ENCODE peak calls at places on chromosomes 3 and 15, in nine cellular contexts. J is psoas muscle; H is fibroblast of pulmonary artery; C is GM12878; P is CD8-positive, alpha-beta T cell; A is HCT116; D is lower lobe of right lung; W is fibroblast of mammary gland; O is neural progenitor cell. S is an unnamed sample.

GRCh38 chr3:18987862-18988447 is 160.4 kb upstream of the KCNH8 start:
- DNase-seq in J (no peak), P (no peak), D (no peak), A (no peak), O (no peak), H (no peak), C (no peak), W (no peak), S (no peak)

GRCh38 chr15:62362608-62363007 is 197.5 kb upstream of the C2CD4B start:
- DNase-seq in D (no peak), O (no peak), A (no peak), W (peak; percentile 87), H (peak; percentile 72), P (no peak), J (no peak), C (no peak), S (no peak)

GRCh38 chr3:31407665-31408064 is 125.1 kb upstream of the STT3B start:
- DNase-seq in D (no peak), C (no peak), J (no peak), A (no peak), H (peak; percentile 10), P (no peak), O (no peak), W (peak; percentile 6), S (no peak)

GRCh38 chr3:149152420-149152819 is 23.0 kb downstream of the HPS3 start:
- DNase-seq in P (no peak), A (no peak), W (peak; percentile 62), O (no peak), D (no peak), C (peak; percentile 51), J (no peak), H (peak; percentile 56), S (peak; percentile 90)

GRCh38 chr3:70849911-70850699 is 537.7 kb upstream of the MDFIC2 start:
- DNase-seq in D (no peak), A (peak; percentile 3), W (peak; percentile 85), P (no peak), H (peak; percentile 95), J (no peak), O (no peak), C (no peak), S (no peak)

GRCh38 chr3:94069242-94069813 is 6.5 kb downstream of the NSUN3 start:
- DNase-seq in C (no peak), W (peak; percentile 49), A (no peak), D (no peak), J (no peak), H (peak; percentile 53), O (no peak), P (no peak), S (peak; percentile 20)

GRCh38 chr3:71447803-71448202 is 135.7 kb downstream of the FOXP1 start:
- DNase-seq in A (no peak), P (no peak), D (no peak), O (no peak), H (no peak), C (no peak), W (peak; percentile 23), J (no peak), S (peak; percentile 64)

GRCh38 chr3:104632947-104633346 is 733.8 kb upstream of the ALCAM start:
- DNase-seq in H (no peak), P (no peak), A (no peak), D (no peak), W (peak; percentile 5), O (no peak), J (no peak), C (no peak), S (no peak)

GRCh38 chr3:69541823-69542264 is 156.0 kb upstream of the FRMD4B start:
- DNase-seq in P (no peak), C (no peak), J (no peak), A (no peak), O (no peak), H (no peak), W (no peak), D (peak; percentile 67), S (no peak)

GRCh38 chr3:120892921-120893320 is 15.1 kb upstream of the STXBP5L start:
- DNase-seq in O (no peak), C (no peak), P (no peak), D (no peak), H (no peak), A (no peak), J (no peak), W (no peak), S (no peak)

GRCh38 chr3:171776839-171777607 is 33.3 kb downstream of the PLD1 start:
- DNase-seq in H (no peak), W (no peak), D (no peak), A (no peak), P (no peak), O (no peak), C (no peak), J (no peak), S (peak; percentile 69)

GRCh38 chr3:27219127-27219860 is 149.9 kb downstream of the NEK10 start:
- DNase-seq in W (peak; percentile 41), P (no peak), A (no peak), H (no peak), D (no peak), O (no peak), C (no peak), J (no peak), S (no peak)

GRCh38 chr3:11238057-11238456 is 34.1 kb upstream of the ATG7 start:
- DNase-seq in D (no peak), W (peak; percentile 87), H (peak; percentile 93), P (no peak), O (no peak), A (peak; percentile 13), J (no peak), C (no peak), S (no peak)

GRCh38 chr3:37287776-37288175 is 113.4 kb upstream of the LRRFIP2 start:
- DNase-seq in P (no peak), H (peak; percentile 40), W (peak; percentile 21), J (no peak), A (no peak), D (no peak), O (no peak), C (no peak), S (no peak)

GRCh38 chr3:173138031-173138430 is 3.0 kb downstream of the SPATA16 start:
- DNase-seq in A (no peak), P (no peak), D (no peak), J (no peak), H (no peak), O (peak; percentile 70), C (no peak), W (no peak), S (no peak)

GRCh38 chr3:111128884-111129283 is 57.3 kb downstream of the NECTIN3 start:
- DNase-seq in H (no peak), P (no peak), A (no peak), J (no peak), D (no peak), O (no peak), W (no peak), C (no peak), S (no peak)

GRCh38 chr3:69079269-69080159 is 651 bp downstream of the UBA3 start:
- DNase-seq in H (no peak), A (no peak), D (no peak), J (peak; percentile 56), O (peak; percentile 62), P (no peak), C (no peak), W (no peak), S (peak; percentile 34)

GRCh38 chr3:64533565-64534317 is 154.1 kb downstream of the ADAMTS9 start:
- DNase-seq in H (peak; percentile 93), J (peak; percentile 93), W (peak; percentile 88), C (peak; percentile 7), P (peak; percentile 7), A (peak; percentile 80), D (peak; percentile 83), O (peak; percentile 95), S (peak; percentile 78)
- TF ChIP-seq CTCF in H (peak; percentile 87), J (peak; percentile 90), W (peak; percentile 91), C (peak; percentile 84), P (no peak), A (peak; percentile 64), D (peak; percentile 82), O (peak; percentile 95), S (peak; percentile 71)

GRCh38 chr15:33069161-33069560 is 125.4 kb downstream of the FMN1 start:
- DNase-seq in C (no peak), W (no peak), P (no peak), A (no peak), D (no peak), H (no peak), O (no peak), J (no peak), S (no peak)

GRCh38 chr15:33066584-33066983 is 127.9 kb downstream of the FMN1 start:
- DNase-seq in W (no peak), O (no peak), H (no peak), P (no peak), J (no peak), D (no peak), A (no peak), C (no peak), S (no peak)

GRCh38 chr15:33068531-33068990 is 126.0 kb downstream of the FMN1 start:
- DNase-seq in A (no peak), W (peak; percentile 12), H (no peak), O (peak; percentile 26), C (no peak), J (peak; percentile 52), D (peak; percentile 89), P (no peak), S (no peak)

GRCh38 chr15:33067456-33067855 is 127.1 kb downstream of the FMN1 start:
- DNase-seq in O (no peak), W (peak; percentile 64), H (peak; percentile 19), D (no peak), J (no peak), C (no peak), P (no peak), A (no peak), S (no peak)

DNA sequence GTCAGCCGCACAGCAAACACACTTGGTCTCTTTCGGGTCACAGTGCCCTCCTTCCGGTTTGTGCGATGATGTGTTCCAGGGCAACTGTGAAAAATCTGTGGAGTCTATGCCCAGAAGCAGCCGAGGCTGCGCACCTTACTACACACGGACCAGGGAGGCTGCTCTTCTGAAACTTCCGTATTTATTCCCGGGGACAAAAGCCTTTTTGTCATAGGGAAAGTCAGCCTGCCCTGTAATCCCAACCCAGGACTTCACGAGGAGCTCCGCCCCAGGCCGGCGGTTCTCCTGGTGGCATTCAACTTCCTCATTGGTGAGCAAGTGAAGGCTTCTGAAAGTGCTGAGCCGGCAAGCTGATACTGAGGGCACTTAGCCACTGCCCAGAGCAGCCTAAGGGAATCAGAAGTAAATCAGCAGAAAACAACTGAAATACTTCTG is 126.5 kb downstream of the FMN1 start:
- DNase-seq in D (peak; percentile 89), A (no peak), P (no peak), O (peak; percentile 28), W (peak; percentile 33), H (no peak), C (no peak), J (peak; percentile 74), S (peak; percentile 52)
- H3K4me3 ChIP-seq in D (peak overlapping the region; percentile 45), A (no peak overlapping the region), P (peak overlapping the region; percentile 2), O (no peak overlapping the region), W (no peak overlapping the region), H (no peak overlapping the region), C (no peak overlapping the region), J (peak overlapping the region; percentile 59), S (peak overlapping the region; percentile 48)

GRCh38 chr3:52907497-52907896 is 10.1 kb upstream of the STIMATE start:
- DNase-seq in H (no peak), J (no peak), D (no peak), W (no peak), P (no peak), A (no peak), O (no peak), C (no peak), S (no peak)
- TF ChIP-seq CTCF in H (no peak), J (no peak), D (no peak), W (no peak), P (peak; percentile 21), A (no peak), O (no peak), C (no peak), S (no peak)

GRCh38 chr15:85821545-85821944 is 26.8 kb upstream of the KLHL25 start:
- DNase-seq in J (no peak), W (no peak), P (no peak), A (no peak), C (no peak), O (no peak), D (no peak), H (no peak), S (no peak)
- H3K4me3 ChIP-seq in J (no peak overlapping the region), W (no peak overlapping the region), P (no peak overlapping the region), A (no peak overlapping the region), C (no peak overlapping the region), O (no peak overlapping the region), D (no peak overlapping the region), H (no peak overlapping the region), S (no peak overlapping the region)